ENCODE peak calls at places on chromosomes 12 and 14, in eight cellular contexts. One of them, this sample, is unnamed.

GRCh38 chr12:127909031-127909430 is 357.9 kb upstream of the TMEM132C start:
- DNase-seq in stimulated activated CD8-positive, alpha-beta memory T cell treated with anti-CD3 and anti-CD28 coated beads, Interleukin-7, amount 100 ng/mL, for 4 hours: no peak
- DNase-seq in uterus: no peak
- DNase-seq in natural killer cell: no peak
- DNase-seq in epithelial cell of esophagus: no peak
- DNase-seq in neuronal stem cell: no peak
- DNase-seq in T-helper 2 cell: no peak
- DNase-seq in D341Med: no peak
- DNase-seq in this sample: no peak

GRCh38 chr12:89414322-89414721 is 62.0 kb upstream of the DUSP6 start:
- DNase-seq in neuronal stem cell: no peak
- DNase-seq in T-helper 2 cell: no peak
- DNase-seq in D341Med: no peak
- DNase-seq in natural killer cell: no peak
- DNase-seq in stimulated activated CD8-positive, alpha-beta memory T cell treated with anti-CD3 and anti-CD28 coated beads, Interleukin-7, amount 100 ng/mL, for 4 hours: no peak
- DNase-seq in uterus: no peak
- DNase-seq in epithelial cell of esophagus: peak
- DNase-seq in this sample: no peak

GRCh38 chr12:5783274-5783920 is 161.7 kb downstream of the ANO2 start:
- DNase-seq in neuronal stem cell: no peak
- DNase-seq in natural killer cell: no peak
- DNase-seq in epithelial cell of esophagus: peak
- DNase-seq in stimulated activated CD8-positive, alpha-beta memory T cell treated with anti-CD3 and anti-CD28 coated beads, Interleukin-7, amount 100 ng/mL, for 4 hours: no peak
- DNase-seq in T-helper 2 cell: no peak
- DNase-seq in D341Med: no peak
- DNase-seq in uterus: no peak
- DNase-seq in this sample: no peak

GRCh38 chr12:89181271-89181920 is 170.9 kb downstream of the DUSP6 start:
- DNase-seq in neuronal stem cell: no peak
- DNase-seq in T-helper 2 cell: no peak
- DNase-seq in natural killer cell: no peak
- DNase-seq in stimulated activated CD8-positive, alpha-beta memory T cell treated with anti-CD3 and anti-CD28 coated beads, Interleukin-7, amount 100 ng/mL, for 4 hours: no peak
- DNase-seq in epithelial cell of esophagus: peak
- DNase-seq in D341Med: no peak
- DNase-seq in uterus: no peak
- DNase-seq in this sample: no peak

GRCh38 chr12:48157889-48158370 is 615 bp upstream of the ASB8 start:
- DNase-seq in stimulated activated CD8-positive, alpha-beta memory T cell treated with anti-CD3 and anti-CD28 coated beads, Interleukin-7, amount 100 ng/mL, for 4 hours: no peak
- DNase-seq in D341Med: no peak
- DNase-seq in neuronal stem cell: no peak
- DNase-seq in epithelial cell of esophagus: no peak
- DNase-seq in natural killer cell: no peak
- DNase-seq in T-helper 2 cell: no peak
- DNase-seq in uterus: no peak
- DNase-seq in this sample: no peak

GRCh38 chr12:43766291-43766690 is 7.5 kb downstream of the IRAK4 start:
- DNase-seq in D341Med: no peak
- DNase-seq in stimulated activated CD8-positive, alpha-beta memory T cell treated with anti-CD3 and anti-CD28 coated beads, Interleukin-7, amount 100 ng/mL, for 4 hours: no peak
- DNase-seq in natural killer cell: no peak
- DNase-seq in T-helper 2 cell: no peak
- DNase-seq in uterus: no peak
- DNase-seq in neuronal stem cell: no peak
- DNase-seq in epithelial cell of esophagus: no peak
- DNase-seq in this sample: no peak

GRCh38 chr12:123790901-123791486 is 28.9 kb downstream of the DNAH10 start:
- DNase-seq in D341Med: no peak
- DNase-seq in natural killer cell: no peak
- DNase-seq in stimulated activated CD8-positive, alpha-beta memory T cell treated with anti-CD3 and anti-CD28 coated beads, Interleukin-7, amount 100 ng/mL, for 4 hours: no peak
- DNase-seq in uterus: no peak
- DNase-seq in epithelial cell of esophagus: no peak
- DNase-seq in neuronal stem cell: no peak
- DNase-seq in T-helper 2 cell: no peak
- DNase-seq in this sample: no peak

GRCh38 chr12:56004211-56004610 is 7.1 kb downstream of the SUOX start:
- DNase-seq in natural killer cell: no peak
- DNase-seq in D341Med: no peak
- DNase-seq in neuronal stem cell: no peak
- DNase-seq in uterus: no peak
- DNase-seq in epithelial cell of esophagus: no peak
- DNase-seq in stimulated activated CD8-positive, alpha-beta memory T cell treated with anti-CD3 and anti-CD28 coated beads, Interleukin-7, amount 100 ng/mL, for 4 hours: no peak
- DNase-seq in T-helper 2 cell: no peak
- DNase-seq in this sample: no peak

GRCh38 chr12:100656141-100656540 is 82.7 kb downstream of the GAS2L3 start:
- DNase-seq in uterus: no peak
- DNase-seq in epithelial cell of esophagus: no peak
- DNase-seq in D341Med: no peak
- DNase-seq in T-helper 2 cell: no peak
- DNase-seq in neuronal stem cell: no peak
- DNase-seq in stimulated activated CD8-positive, alpha-beta memory T cell treated with anti-CD3 and anti-CD28 coated beads, Interleukin-7, amount 100 ng/mL, for 4 hours: no peak
- DNase-seq in natural killer cell: no peak
- DNase-seq in this sample: no peak

GRCh38 chr12:53290661-53291060 is 4.7 kb upstream of the PFDN5 start:
- DNase-seq in T-helper 2 cell: no peak
- DNase-seq in stimulated activated CD8-positive, alpha-beta memory T cell treated with anti-CD3 and anti-CD28 coated beads, Interleukin-7, amount 100 ng/mL, for 4 hours: no peak
- DNase-seq in neuronal stem cell: no peak
- DNase-seq in uterus: no peak
- DNase-seq in D341Med: no peak
- DNase-seq in epithelial cell of esophagus: no peak
- DNase-seq in natural killer cell: no peak
- DNase-seq in this sample: no peak

GRCh38 chr14:70654609-70655008 is 12.9 kb downstream of the TTC9 start:
- DNase-seq in neuronal stem cell: no peak
- DNase-seq in T-helper 2 cell: no peak
- DNase-seq in natural killer cell: no peak
- DNase-seq in epithelial cell of esophagus: no peak
- DNase-seq in D341Med: no peak
- DNase-seq in uterus: no peak
- DNase-seq in stimulated activated CD8-positive, alpha-beta memory T cell treated with anti-CD3 and anti-CD28 coated beads, Interleukin-7, amount 100 ng/mL, for 4 hours: no peak
- DNase-seq in this sample: no peak